ENCODE peak calls at places on chromosomes 12 and 14, in nine cellular contexts. I is GM23248; T is globus pallidus; V is left lung; P is HS-5; J is nephron progenitor cell; B is Daoy; W is skeletal muscle cell; N is stimulated activated CD8-positive, alpha-beta memory T cell treated with anti-CD3 and anti-CD28 coated beads, Interleukin-2, amount 100 ng/mL, for 1 hour. L is an unnamed sample.

GRCh38 chr12:105931762-105932587 is 206.8 kb downstream of the NUAK1 start:
- DNase-seq in B (no peak), T (no peak), V (no peak), P (no peak), W (no peak), J (no peak), N (no peak), I (no peak), L (no peak)

GRCh38 chr12:118103601-118104382 is at the start of gene VSIG10:
- DNase-seq in T (peak; percentile 53), B (peak; percentile 80), I (peak; percentile 75), V (peak; percentile 94), N (no peak), P (no peak), J (peak; percentile 70), W (no peak), L (peak; percentile 74)

GRCh38 chr12:107992870-107993451 is 136.1 kb upstream of the WSCD2 start:
- DNase-seq in V (no peak), W (no peak), T (no peak), J (peak; percentile 44), B (peak; percentile 65), I (peak; percentile 58), P (peak; percentile 6), N (no peak), L (peak; percentile 62)

GRCh38 chr12:89947437-89948265 is 239.0 kb upstream of the ATP2B1 start:
- DNase-seq in I (peak; percentile 90), B (peak; percentile 65), P (peak; percentile 84), W (peak; percentile 80), T (no peak), V (no peak), N (no peak), J (no peak), L (no peak)

GRCh38 chr12:25313591-25313990 is 62.9 kb upstream of the KRAS start:
- DNase-seq in I (peak; percentile 35), J (no peak), W (peak; percentile 42), P (no peak), T (no peak), B (no peak), N (no peak), V (no peak), L (no peak)

GRCh38 chr12:578743-579449 is 84.3 kb downstream of the NINJ2 start:
- DNase-seq in N (no peak), J (no peak), P (no peak), B (no peak), W (no peak), I (no peak), V (no peak), T (no peak), L (no peak)

GRCh38 chr14:92958373-92959188 is 35.6 kb downstream of the CHGA start:
- DNase-seq in B (no peak), N (no peak), W (no peak), J (no peak), V (peak; percentile 67), T (peak; percentile 94), P (no peak), I (no peak), L (peak; percentile 54)

GRCh38 chr12:65122661-65123060 is 1.6 kb upstream of the WIF1 start:
- DNase-seq in W (no peak), I (no peak), P (no peak), B (no peak), V (no peak), J (peak; percentile 6), T (no peak), N (no peak), L (no peak)

GRCh38 chr14:50058112-50058511 is 58.3 kb downstream of the VCPKMT start:
- DNase-seq in J (no peak), P (no peak), T (no peak), V (no peak), W (no peak), N (no peak), I (no peak), B (no peak), L (no peak)

GRCh38 chr12:117564885-117565284 is 203.5 kb upstream of the NOS1 start:
- DNase-seq in N (no peak), B (peak; percentile 83), W (no peak), T (peak; percentile 16), I (no peak), J (no peak), V (no peak), P (no peak), L (no peak)

GRCh38 chr12:68790081-68790951 is 17.7 kb upstream of the MDM2 start:
- DNase-seq in P (no peak), T (no peak), B (no peak), I (no peak), N (no peak), V (no peak), W (no peak), J (no peak), L (no peak)

GRCh38 chr12:104571328-104571727 is 114.6 kb downstream of the CHST11 start:
- DNase-seq in N (no peak), T (no peak), W (no peak), P (no peak), I (no peak), V (no peak), B (no peak), J (no peak), L (no peak)

GRCh38 chr12:126874427-126875026 is 1392.4 kb upstream of the TMEM132C start:
- DNase-seq in N (peak; percentile 4), J (peak; percentile 82), T (peak; percentile 53), I (peak; percentile 57), V (peak; percentile 85), W (no peak), P (no peak), B (peak; percentile 74), L (peak; percentile 70)

GRCh38 chr14:61524211-61524806 is 171.0 kb upstream of the HIF1A start:
- DNase-seq in T (no peak), W (no peak), N (no peak), I (peak; percentile 87), V (no peak), P (no peak), J (no peak), B (peak; percentile 91), L (peak; percentile 53)

GRCh38 chr12:70823182-70823976 is 97.2 kb downstream of the PTPRR start:
- DNase-seq in B (no peak), N (no peak), J (no peak), P (no peak), W (no peak), I (no peak), V (no peak), T (peak; percentile 50), L (no peak)

GRCh38 chr14:104972301-104973211 is 5.6 kb downstream of the AHNAK2 start:
- DNase-seq in W (no peak), I (peak; percentile 87), T (no peak), B (peak; percentile 90), J (no peak), N (no peak), V (peak; percentile 91), P (no peak), L (no peak)